ENCODE peak calls at places on chromosome 5, in four cellular contexts. O is iris pigment epithelial cell; Y is activated CD4-positive, alpha-beta memory T cell treated with anti-CD3 and anti-CD28 coated beads for 36 hours; D is B cell. C is an unnamed sample.

GRCh38 chr5:67118050-67118620 is 78.5 kb downstream of the CD180 start:
- DNase-seq in Y (no peak), D (no peak), O (no peak), C (no peak)

GRCh38 chr5:81238460-81238859 is 5.3 kb downstream of the CKMT2 start:
- DNase-seq in O (no peak), Y (no peak), D (no peak), C (no peak)

GRCh38 chr5:114363837-114364236 is 2.0 kb downstream of the KCNN2 start:
- DNase-seq in Y (no peak), O (no peak), D (no peak), C (no peak)

GRCh38 chr5:107467137-107467932 is 203.4 kb downstream of the EFNA5 start:
- DNase-seq in Y (no peak), O (no peak), D (no peak), C (no peak)

GRCh38 chr5:146751054-146751453 is 127.5 kb downstream of the PPP2R2B start:
- DNase-seq in Y (no peak), O (peak; percentile 37), D (no peak), C (no peak)

GRCh38 chr5:59786271-59786805 is 107.2 kb downstream of the PDE4D start:
- DNase-seq in Y (no peak), D (no peak), O (peak; percentile 98), C (no peak)

GRCh38 chr5:7745882-7746735 is 104.8 kb downstream of the CFAP90 start:
- DNase-seq in Y (peak; percentile 53), D (no peak), O (peak; percentile 63), C (peak; percentile 67)

GRCh38 chr5:143837306-143837848 is 25.4 kb downstream of the HMHB1 start:
- DNase-seq in Y (no peak), D (no peak), O (peak; percentile 68), C (no peak)

GRCh38 chr5:176144508-176144907 is 93.7 kb upstream of the SIMC1 start:
- DNase-seq in D (no peak), Y (no peak), O (no peak), C (no peak)

GRCh38 chr5:31982661-31983060 is 191.5 kb downstream of the GOLPH3 start:
- DNase-seq in Y (no peak), O (no peak), D (no peak), C (no peak)

GRCh38 chr5:180287868-180288267 is 4.0 kb downstream of the MAPK9 start:
- DNase-seq in O (no peak), D (no peak), Y (no peak), C (no peak)

GRCh38 chr5:98774192-98775046 is 956 bp downstream of the RGMB start:
- DNase-seq in D (peak; percentile 23), Y (peak; percentile 74), O (peak; percentile 87), C (peak; percentile 72)

GRCh38 chr5:145223582-145223981 is 611.6 kb downstream of the PRELID2 start:
- DNase-seq in D (no peak), Y (no peak), O (no peak), C (no peak)

GRCh38 chr5:157543825-157544622 is 31.6 kb downstream of the ADAM19 start:
- DNase-seq in D (no peak), Y (peak; percentile 57), O (peak; percentile 72), C (peak; percentile 25)

GRCh38 chr5:143434261-143435206 is 31.0 kb upstream of the NR3C1 start:
- DNase-seq in Y (peak; percentile 73), O (no peak), D (peak; percentile 17), C (peak; percentile 62)

GRCh38 chr5:173114536-173114935 is 29.8 kb upstream of the BNIP1 start:
- DNase-seq in D (no peak), Y (no peak), O (no peak), C (no peak)

GRCh38 chr5:174310243-174310642 is 264.7 kb downstream of the NSG2 start:
- DNase-seq in D (no peak), Y (no peak), O (no peak), C (no peak)

GRCh38 chr5:97499605-97500004 is 316.6 kb upstream of the RIOK2 start:
- DNase-seq in D (no peak), Y (no peak), O (no peak), C (no peak)

GRCh38 chr5:10550222-10550995 is 13.5 kb upstream of the ANKRD33B start:
- DNase-seq in Y (no peak), O (no peak), D (no peak), C (no peak)

GRCh38 chr5:124661317-124662141 is 84.9 kb downstream of the ZNF608 start:
- DNase-seq in D (no peak), Y (no peak), O (peak; percentile 89), C (no peak)

GRCh38 chr5:43467100-43467499 is 16.6 kb downstream of the TMEM267 start:
- DNase-seq in O (no peak), Y (no peak), D (no peak), C (no peak)

GRCh38 chr5:123304777-123305316 is 118.4 kb downstream of the CEP120 start:
- DNase-seq in Y (no peak), D (no peak), O (no peak), C (no peak)

GRCh38 chr5:90264930-90265857 is 144.4 kb downstream of the CETN3 start:
- DNase-seq in O (peak; percentile 72), D (peak; percentile 21), Y (peak; percentile 63), C (peak; percentile 68)

GRCh38 chr5:91123896-91124295 is 259.2 kb downstream of the ARRDC3 start:
- DNase-seq in O (no peak), D (no peak), Y (no peak), C (no peak)

GRCh38 chr5:14475013-14475412 is 106.6 kb upstream of the OTULINL start:
- DNase-seq in Y (no peak), D (no peak), O (no peak), C (no peak)

GRCh38 chr5:54363669-54364068 is 53.3 kb upstream of the ARL15 start:
- DNase-seq in D (no peak), O (no peak), Y (no peak), C (no peak)

GRCh38 chr5:54460181-54460919 is 4.9 kb downstream of the HSPB3 start:
- DNase-seq in Y (no peak), O (peak; percentile 58), D (no peak), C (no peak)

GRCh38 chr5:157626831-157627230 is 25.4 kb downstream of the SOX30 start:
- DNase-seq in D (no peak), O (no peak), Y (no peak), C (no peak)

GRCh38 chr5:132684922-132685720 is 11.3 kb downstream of the IL4 start:
- DNase-seq in Y (peak; percentile 60), D (no peak), O (no peak), C (peak; percentile 78)

GRCh38 chr5:35183243-35183955 is 46.9 kb downstream of the PRLR start:
- DNase-seq in O (peak; percentile 60), D (no peak), Y (peak; percentile 51), C (peak; percentile 62)

GRCh38 chr5:145104106-145104505 is 731.0 kb downstream of the PRELID2 start:
- DNase-seq in Y (no peak), D (no peak), O (no peak), C (no peak)

GRCh38 chr5:82348749-82349148 is 70.6 kb upstream of the RPS23 start:
- DNase-seq in O (no peak), D (no peak), Y (no peak), C (no peak)

GRCh38 chr5:158903006-158903405 is 196.7 kb downstream of the EBF1 start:
- DNase-seq in O (no peak), D (no peak), Y (no peak), C (no peak)

GRCh38 chr5:125717209-125717608 is 706.0 kb upstream of the GRAMD2B start:
- DNase-seq in O (peak; percentile 60), D (no peak), Y (no peak), C (no peak)

GRCh38 chr5:160159991-160160826 is 41.0 kb upstream of the PWWP2A start:
- DNase-seq in D (no peak), Y (no peak), O (no peak), C (no peak)

GRCh38 chr5:13350754-13351153 is 593.7 kb downstream of the DNAH5 start:
- DNase-seq in Y (no peak), O (no peak), D (no peak), C (no peak)